ENCODE peak calls at places on chromosomes 3 and 15, in nine cellular contexts. One of them, this sample, is unnamed.

GRCh38 chr3:128060473-128061381 is 8.5 kb downstream of the SEC61A1 start:
- DNase-seq in hypothalamus: no peak
- DNase-seq in activated naive CD8-positive, alpha-beta T cell treated with anti-CD3 and anti-CD28 coated beads, Interleukin-2, amount 50 U/mL, for 24 hours: no peak
- DNase-seq in colonic mucosa: no peak
- DNase-seq in NCI-H1105 treated with DMSO at 0.1 percent for 48 hours: no peak
- DNase-seq in stimulated activated CD4-positive, alpha-beta T cell treated with anti-CD3 and anti-CD28 coated beads, Interleukin-12 subunit alpha, Interleukin-12 subunit beta, amount 100 ng/mL, for 4 hours: no peak
- DNase-seq in caudate nucleus: no peak
- DNase-seq in activated CD4-positive, alpha-beta T cell treated with anti-CD3 and anti-CD28 coated beads, Interleukin-2, amount 50 U/mL, for 24 hours: no peak
- DNase-seq in cardiac fibroblast: peak; percentile 98
- DNase-seq in this sample: no peak

GRCh38 chr3:174776123-174776522 is 83.0 kb upstream of the NAALADL2 start:
- DNase-seq in hypothalamus: no peak
- DNase-seq in activated naive CD8-positive, alpha-beta T cell treated with anti-CD3 and anti-CD28 coated beads, Interleukin-2, amount 50 U/mL, for 24 hours: no peak
- DNase-seq in colonic mucosa: no peak
- DNase-seq in NCI-H1105 treated with DMSO at 0.1 percent for 48 hours: no peak
- DNase-seq in stimulated activated CD4-positive, alpha-beta T cell treated with anti-CD3 and anti-CD28 coated beads, Interleukin-12 subunit alpha, Interleukin-12 subunit beta, amount 100 ng/mL, for 4 hours: no peak
- DNase-seq in caudate nucleus: no peak
- DNase-seq in activated CD4-positive, alpha-beta T cell treated with anti-CD3 and anti-CD28 coated beads, Interleukin-2, amount 50 U/mL, for 24 hours: no peak
- DNase-seq in cardiac fibroblast: peak; percentile 59
- DNase-seq in this sample: no peak

GRCh38 chr3:71984843-71985594 is 200.1 kb upstream of the PROK2 start:
- DNase-seq in hypothalamus: no peak
- DNase-seq in activated naive CD8-positive, alpha-beta T cell treated with anti-CD3 and anti-CD28 coated beads, Interleukin-2, amount 50 U/mL, for 24 hours: no peak
- DNase-seq in colonic mucosa: no peak
- DNase-seq in NCI-H1105 treated with DMSO at 0.1 percent for 48 hours: no peak
- DNase-seq in stimulated activated CD4-positive, alpha-beta T cell treated with anti-CD3 and anti-CD28 coated beads, Interleukin-12 subunit alpha, Interleukin-12 subunit beta, amount 100 ng/mL, for 4 hours: no peak
- DNase-seq in caudate nucleus: no peak
- DNase-seq in activated CD4-positive, alpha-beta T cell treated with anti-CD3 and anti-CD28 coated beads, Interleukin-2, amount 50 U/mL, for 24 hours: no peak
- DNase-seq in cardiac fibroblast: no peak
- DNase-seq in this sample: peak; percentile 9

GRCh38 chr3:39528844-39529243 is 61.4 kb downstream of the MOBP start:
- DNase-seq in hypothalamus: no peak
- DNase-seq in activated naive CD8-positive, alpha-beta T cell treated with anti-CD3 and anti-CD28 coated beads, Interleukin-2, amount 50 U/mL, for 24 hours: no peak
- DNase-seq in colonic mucosa: no peak
- DNase-seq in NCI-H1105 treated with DMSO at 0.1 percent for 48 hours: no peak
- DNase-seq in stimulated activated CD4-positive, alpha-beta T cell treated with anti-CD3 and anti-CD28 coated beads, Interleukin-12 subunit alpha, Interleukin-12 subunit beta, amount 100 ng/mL, for 4 hours: no peak
- DNase-seq in caudate nucleus: no peak
- DNase-seq in activated CD4-positive, alpha-beta T cell treated with anti-CD3 and anti-CD28 coated beads, Interleukin-2, amount 50 U/mL, for 24 hours: no peak
- DNase-seq in cardiac fibroblast: no peak
- DNase-seq in this sample: no peak

GRCh38 chr3:124763644-124764358 is 33.5 kb downstream of the UMPS start:
- DNase-seq in hypothalamus: no peak
- DNase-seq in activated naive CD8-positive, alpha-beta T cell treated with anti-CD3 and anti-CD28 coated beads, Interleukin-2, amount 50 U/mL, for 24 hours: no peak
- DNase-seq in colonic mucosa: no peak
- DNase-seq in NCI-H1105 treated with DMSO at 0.1 percent for 48 hours: no peak
- DNase-seq in stimulated activated CD4-positive, alpha-beta T cell treated with anti-CD3 and anti-CD28 coated beads, Interleukin-12 subunit alpha, Interleukin-12 subunit beta, amount 100 ng/mL, for 4 hours: no peak
- DNase-seq in caudate nucleus: no peak
- DNase-seq in activated CD4-positive, alpha-beta T cell treated with anti-CD3 and anti-CD28 coated beads, Interleukin-2, amount 50 U/mL, for 24 hours: no peak
- DNase-seq in cardiac fibroblast: no peak
- DNase-seq in this sample: no peak

GRCh38 chr15:63950911-63951481 is 95.3 kb downstream of the DAPK2 start:
- DNase-seq in hypothalamus: no peak
- DNase-seq in activated naive CD8-positive, alpha-beta T cell treated with anti-CD3 and anti-CD28 coated beads, Interleukin-2, amount 50 U/mL, for 24 hours: no peak
- DNase-seq in colonic mucosa: no peak
- DNase-seq in NCI-H1105 treated with DMSO at 0.1 percent for 48 hours: no peak
- DNase-seq in stimulated activated CD4-positive, alpha-beta T cell treated with anti-CD3 and anti-CD28 coated beads, Interleukin-12 subunit alpha, Interleukin-12 subunit beta, amount 100 ng/mL, for 4 hours: no peak
- DNase-seq in caudate nucleus: no peak
- DNase-seq in activated CD4-positive, alpha-beta T cell treated with anti-CD3 and anti-CD28 coated beads, Interleukin-2, amount 50 U/mL, for 24 hours: no peak
- DNase-seq in cardiac fibroblast: peak; percentile 74
- DNase-seq in this sample: no peak

GRCh38 chr3:164806188-164806587 is 272.1 kb downstream of the SI start:
- DNase-seq in hypothalamus: no peak
- DNase-seq in activated naive CD8-positive, alpha-beta T cell treated with anti-CD3 and anti-CD28 coated beads, Interleukin-2, amount 50 U/mL, for 24 hours: no peak
- DNase-seq in colonic mucosa: no peak
- DNase-seq in NCI-H1105 treated with DMSO at 0.1 percent for 48 hours: no peak
- DNase-seq in stimulated activated CD4-positive, alpha-beta T cell treated with anti-CD3 and anti-CD28 coated beads, Interleukin-12 subunit alpha, Interleukin-12 subunit beta, amount 100 ng/mL, for 4 hours: no peak
- DNase-seq in caudate nucleus: no peak
- DNase-seq in activated CD4-positive, alpha-beta T cell treated with anti-CD3 and anti-CD28 coated beads, Interleukin-2, amount 50 U/mL, for 24 hours: no peak
- DNase-seq in cardiac fibroblast: peak; percentile 0
- DNase-seq in this sample: no peak

GRCh38 chr15:80367661-80368060 is 36.5 kb upstream of the ARNT2 start:
- DNase-seq in hypothalamus: no peak
- DNase-seq in activated naive CD8-positive, alpha-beta T cell treated with anti-CD3 and anti-CD28 coated beads, Interleukin-2, amount 50 U/mL, for 24 hours: no peak
- DNase-seq in colonic mucosa: no peak
- DNase-seq in NCI-H1105 treated with DMSO at 0.1 percent for 48 hours: no peak
- DNase-seq in stimulated activated CD4-positive, alpha-beta T cell treated with anti-CD3 and anti-CD28 coated beads, Interleukin-12 subunit alpha, Interleukin-12 subunit beta, amount 100 ng/mL, for 4 hours: no peak
- DNase-seq in caudate nucleus: no peak
- DNase-seq in activated CD4-positive, alpha-beta T cell treated with anti-CD3 and anti-CD28 coated beads, Interleukin-2, amount 50 U/mL, for 24 hours: no peak
- DNase-seq in cardiac fibroblast: peak; percentile 1
- DNase-seq in this sample: no peak

GRCh38 chr3:133130168-133130567 is 92.0 kb downstream of the TMEM108 start:
- DNase-seq in hypothalamus: no peak
- DNase-seq in activated naive CD8-positive, alpha-beta T cell treated with anti-CD3 and anti-CD28 coated beads, Interleukin-2, amount 50 U/mL, for 24 hours: no peak
- DNase-seq in colonic mucosa: no peak
- DNase-seq in NCI-H1105 treated with DMSO at 0.1 percent for 48 hours: no peak
- DNase-seq in stimulated activated CD4-positive, alpha-beta T cell treated with anti-CD3 and anti-CD28 coated beads, Interleukin-12 subunit alpha, Interleukin-12 subunit beta, amount 100 ng/mL, for 4 hours: no peak
- DNase-seq in caudate nucleus: no peak
- DNase-seq in activated CD4-positive, alpha-beta T cell treated with anti-CD3 and anti-CD28 coated beads, Interleukin-2, amount 50 U/mL, for 24 hours: no peak
- DNase-seq in cardiac fibroblast: peak; percentile 28
- DNase-seq in this sample: no peak

GRCh38 chr3:9352917-9353823 is 9.7 kb upstream of the THUMPD3 start:
- DNase-seq in hypothalamus: peak; percentile 50
- DNase-seq in activated naive CD8-positive, alpha-beta T cell treated with anti-CD3 and anti-CD28 coated beads, Interleukin-2, amount 50 U/mL, for 24 hours: peak; percentile 50
- DNase-seq in colonic mucosa: peak; percentile 79
- DNase-seq in NCI-H1105 treated with DMSO at 0.1 percent for 48 hours: peak; percentile 41
- DNase-seq in stimulated activated CD4-positive, alpha-beta T cell treated with anti-CD3 and anti-CD28 coated beads, Interleukin-12 subunit alpha, Interleukin-12 subunit beta, amount 100 ng/mL, for 4 hours: peak; percentile 40
- DNase-seq in caudate nucleus: peak; percentile 49
- DNase-seq in activated CD4-positive, alpha-beta T cell treated with anti-CD3 and anti-CD28 coated beads, Interleukin-2, amount 50 U/mL, for 24 hours: peak; percentile 23
- DNase-seq in cardiac fibroblast: peak; percentile 79
- DNase-seq in this sample: peak; percentile 53

This sample was measured in stimulated activated naive CD8-positive, alpha-beta T cell treated with anti-CD3 and anti-CD28 coated beads, Interleukin-15, Interleukin-2, amounts not matched to agents 100 U/mL and 50 U/mL, for 24 hours.